ENCODE peak calls at places on chromosomes 4 and X, in nine cellular contexts. L, M, E, K, N, H, J, F and Z are unnamed samples.
A peak's percentile ranks its signal among the peaks of the same experiment; 100 is the strongest.

GRCh38 chrX:40199704-40200103 is 101.9 kb upstream of the BCOR start:
- DNase-seq in L (no peak), M (no peak), E (no peak), K (no peak), N (no peak), H (no peak), J (no peak), F (no peak), Z (no peak)

GRCh38 chr4:69896530-69897116 is 34.2 kb upstream of the CSN1S1 start:
- DNase-seq in L (no peak), M (no peak), E (no peak), K (no peak), N (peak; percentile 39), H (no peak), J (no peak), F (peak; percentile 3), Z (no peak)

GRCh38 chr4:7034262-7035081 is 8.7 kb upstream of the TADA2B start:
- DNase-seq in L (peak; percentile 87), M (peak; percentile 58), E (no peak), K (peak; percentile 81), N (peak; percentile 35), H (peak; percentile 75), J (no peak), F (peak; percentile 67), Z (no peak)

GRCh38 chr4:77342170-77342810 is 185.3 kb downstream of the CCNG2 start:
- DNase-seq in L (no peak), M (no peak), E (no peak), K (no peak), N (no peak), H (no peak), J (no peak), F (no peak), Z (no peak)

GRCh38 chr4:13481569-13481968 is 2.6 kb downstream of the RAB28 start:
- DNase-seq in L (no peak), M (no peak), E (no peak), K (no peak), N (peak; percentile 79), H (no peak), J (no peak), F (peak; percentile 46), Z (peak; percentile 23)

GRCh38 chr4:176988226-176988625 is 195.5 kb upstream of the VEGFC start:
- DNase-seq in L (peak; percentile 49), M (peak; percentile 93), E (no peak), K (no peak), N (peak; percentile 97), H (no peak), J (no peak), F (peak; percentile 99), Z (peak; percentile 54)

GRCh38 chrX:154082396-154083133 is 15.0 kb downstream of the MECP2 start:
- DNase-seq in L (no peak), M (peak; percentile 47), E (no peak), K (no peak), N (peak; percentile 68), H (no peak), J (no peak), F (peak; percentile 76), Z (no peak)

GRCh38 chr4:1154523-1155182 is 17.7 kb downstream of the SPON2 start:
- DNase-seq in L (no peak), M (peak; percentile 25), E (no peak), K (no peak), N (peak; percentile 41), H (peak; percentile 78), J (peak; percentile 82), F (peak; percentile 25), Z (no peak)

GRCh38 chr4:156779774-156780173 is 191.8 kb downstream of the PDGFC start:
- DNase-seq in L (no peak), M (peak; percentile 77), E (no peak), K (no peak), N (peak; percentile 87), H (no peak), J (no peak), F (peak; percentile 95), Z (no peak)

GRCh38 chrX:112901821-112902732 is 61.4 kb upstream of the AMOT start:
- DNase-seq in L (no peak), M (no peak), E (no peak), K (no peak), N (no peak), H (no peak), J (no peak), F (no peak), Z (no peak)

DNA sequence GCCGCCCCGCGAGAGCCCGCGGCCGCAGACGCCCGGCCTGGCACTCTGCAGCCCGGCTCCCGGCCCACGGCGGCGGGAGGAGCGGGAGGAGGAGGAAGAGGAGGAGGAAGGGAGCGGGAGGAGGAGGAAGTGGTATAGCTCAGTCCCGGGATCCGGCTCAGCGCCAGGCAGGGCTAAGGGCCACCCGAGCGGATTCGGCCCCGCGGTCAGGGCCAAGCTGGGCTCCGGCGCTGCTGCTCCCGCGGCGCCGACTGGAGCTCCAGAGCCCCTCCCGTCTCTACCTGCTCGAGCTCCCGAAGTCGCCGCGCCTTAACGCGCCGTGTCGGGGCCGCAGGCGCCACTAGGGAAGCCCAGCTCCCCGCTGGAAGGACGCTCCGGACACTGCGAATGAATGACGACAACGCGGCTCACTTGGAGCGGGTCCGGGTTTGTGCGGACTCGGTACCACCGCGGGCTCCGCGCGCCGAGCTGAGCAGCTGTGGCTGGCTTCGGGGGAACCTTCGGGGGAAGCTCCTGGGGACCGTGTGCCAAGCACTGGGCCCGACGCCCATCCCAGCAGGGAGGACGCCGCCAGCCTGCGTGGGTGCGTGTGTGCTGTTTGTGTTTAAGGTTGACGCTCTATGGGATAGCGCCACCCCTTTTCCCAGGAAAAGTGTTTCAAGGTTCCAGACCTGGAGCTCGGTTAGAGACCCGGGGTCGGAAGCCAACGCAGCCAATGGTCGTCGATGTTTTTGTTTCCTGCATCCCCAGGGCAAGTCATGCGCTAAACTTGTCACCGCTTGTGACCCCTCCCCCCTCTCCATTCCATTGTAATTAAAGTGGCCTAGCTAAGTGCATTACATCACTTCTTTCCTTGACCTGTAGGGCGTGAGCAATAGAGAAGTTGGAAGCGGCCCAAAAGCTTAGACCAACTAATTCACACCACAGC is at the start of gene TBC1D9:
- DNase-seq in L (peak; percentile 49), M (peak; percentile 69), E (no peak), K (peak; percentile 88), N (peak; percentile 82), H (peak; percentile 84), J (peak; percentile 81), F (peak; percentile 55), Z (peak; percentile 83)
- H3K4me3 ChIP-seq in L (peak within 1 kb of the TSS; percentile 77), M (peak within 1 kb of the TSS; percentile 80), E (no peak within 1 kb of the TSS), K (peak within 1 kb of the TSS; percentile 56), N (peak within 1 kb of the TSS; percentile 80), H (peak within 1 kb of the TSS; percentile 94), J (peak within 1 kb of the TSS; percentile 68), F (peak within 1 kb of the TSS; percentile 89), Z (peak within 1 kb of the TSS; percentile 89)

GRCh38 chrX:9340619-9341304 is 124.1 kb upstream of the TBL1X start:
- DNase-seq in L (no peak), M (no peak), E (peak; percentile 39), K (no peak), N (peak; percentile 65), H (no peak), J (peak; percentile 46), F (peak; percentile 43), Z (peak; percentile 72)

GRCh38 chrX:9342581-9343051 is 122.2 kb upstream of the TBL1X start:
- DNase-seq in L (peak; percentile 84), M (peak; percentile 69), E (peak; percentile 50), K (peak; percentile 82), N (peak; percentile 86), H (peak; percentile 80), J (peak; percentile 76), F (peak; percentile 80), Z (peak; percentile 94)

GRCh38 chrX:9338986-9339385 is 125.9 kb upstream of the TBL1X start:
- DNase-seq in L (no peak), M (no peak), E (no peak), K (no peak), N (no peak), H (no peak), J (no peak), F (no peak), Z (no peak)

GRCh38 chrX:9341305-9342201 is 123.3 kb upstream of the TBL1X start:
- DNase-seq in L (peak; percentile 45), M (no peak), E (peak; percentile 59), K (peak; percentile 69), N (peak; percentile 69), H (no peak), J (no peak), F (peak; percentile 69), Z (peak; percentile 89)

DNA sequence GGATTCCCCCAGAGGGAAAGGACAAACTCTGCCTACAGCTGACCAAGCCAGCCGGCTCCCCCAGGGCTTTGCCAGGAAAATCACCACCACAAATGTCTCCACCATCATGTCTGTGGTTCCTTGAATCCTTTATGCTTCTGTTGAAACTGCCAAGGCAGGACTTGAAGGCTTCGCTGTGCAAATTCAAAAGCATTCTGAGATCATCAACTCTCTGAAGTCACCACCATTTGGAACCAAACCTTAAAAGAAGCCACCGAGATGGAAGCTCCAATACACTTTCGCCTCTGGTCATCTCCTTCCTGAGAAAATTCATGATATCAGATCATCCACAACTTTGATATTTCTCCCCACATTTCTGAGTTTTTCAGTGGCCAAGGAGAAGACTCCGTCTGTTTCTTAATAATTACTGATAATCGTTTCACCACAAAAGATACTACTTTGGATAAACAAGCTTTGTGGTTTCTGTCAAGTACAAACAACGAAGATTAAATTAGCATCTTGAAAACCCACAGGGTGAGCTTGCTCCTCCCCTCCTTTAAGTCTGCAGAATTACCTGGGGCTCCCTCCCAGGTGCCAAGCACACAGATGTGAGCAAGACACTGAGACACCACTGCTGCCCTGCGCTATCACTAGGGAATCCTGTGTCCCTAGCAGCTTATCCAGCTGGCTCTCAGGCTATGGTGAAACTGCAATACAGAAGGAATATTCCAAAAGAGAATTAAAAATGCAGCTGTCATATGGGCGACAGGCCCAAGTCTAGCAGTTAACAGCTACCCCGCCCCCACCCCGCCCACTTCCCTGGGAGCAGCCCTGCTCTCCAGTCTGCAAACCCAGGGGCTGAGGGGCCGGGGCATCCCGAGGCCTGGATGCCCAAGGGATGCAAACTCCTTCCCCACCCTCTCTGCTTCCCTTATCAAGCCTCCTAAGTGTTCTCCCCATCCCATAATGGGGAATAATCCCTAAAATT is 125.0 kb upstream of the TBL1X start:
- DNase-seq in L (no peak), M (no peak), E (peak; percentile 32), K (no peak), N (no peak), H (no peak), J (no peak), F (no peak), Z (peak; percentile 49)
- H3K4me3 ChIP-seq in L (no peak overlapping the region), M (no peak overlapping the region), E (no peak overlapping the region), K (no peak overlapping the region), N (no peak overlapping the region), H (no peak overlapping the region), J (no peak overlapping the region), F (no peak overlapping the region), Z (no peak overlapping the region)

GRCh38 chr4:163959932-163960331 is 465.4 kb downstream of the TMA16 start:
- DNase-seq in L (no peak), M (no peak), E (no peak), K (no peak), N (no peak), H (no peak), J (no peak), F (no peak), Z (no peak)
- H3K4me3 ChIP-seq in L (no peak overlapping the region), M (no peak overlapping the region), E (no peak overlapping the region), K (no peak overlapping the region), N (no peak overlapping the region), H (no peak overlapping the region), J (no peak overlapping the region), F (no peak overlapping the region), Z (no peak overlapping the region)

DNA sequence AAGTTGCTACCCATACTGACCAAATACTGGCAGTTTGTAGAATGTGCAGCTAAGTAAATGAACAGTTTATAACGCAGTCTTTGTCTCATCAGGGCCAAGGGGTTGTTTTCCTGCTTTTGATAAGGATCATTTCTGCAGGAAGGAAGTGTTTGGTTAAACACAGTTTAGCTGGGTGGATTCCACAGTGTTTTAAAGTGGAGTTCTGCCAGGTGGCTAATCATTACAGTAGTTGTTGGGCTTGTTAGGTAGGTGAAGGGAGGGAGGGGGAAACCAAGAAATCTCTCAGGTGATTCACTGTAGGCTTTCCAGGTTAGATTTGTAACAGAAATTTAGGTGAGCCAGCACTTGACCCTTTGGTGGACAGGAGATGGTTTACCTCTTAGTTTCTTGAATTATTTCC is 58.1 kb downstream of the FNIP2 start:
- DNase-seq in L (no peak), M (no peak), E (no peak), K (no peak), N (no peak), H (no peak), J (no peak), F (no peak), Z (no peak)
- H3K4me3 ChIP-seq in L (no peak overlapping the region), M (no peak overlapping the region), E (no peak overlapping the region), K (no peak overlapping the region), N (no peak overlapping the region), H (no peak overlapping the region), J (no peak overlapping the region), F (no peak overlapping the region), Z (no peak overlapping the region)